ENCODE peak calls at places on chromosomes 6 and 20, in six cellular contexts. V is upper lobe of left lung, A is gastrocnemius medialis, B is stomach, M is H1, Y is body of pancreas. X is an unnamed sample. For H3K27me3, the result is how much of the 10 kb centered on the place peaks cover.

GRCh38 chr6:127267742-127268588 is 1.3 kb downstream of the RNF146 start:
- DNase-seq in V (no peak), A (no peak), B (no peak), M (no peak), Y (no peak), X (peak)

GRCh38 chr6:167669870-167670802 is 156.6 kb upstream of the AFDN start:
- DNase-seq in V (no peak), A (no peak), B (no peak), M (no peak), Y (no peak), X (no peak)

GRCh38 chr6:157157228-157157627 is 166.1 kb downstream of the TMEM242 start:
- DNase-seq in V (no peak), A (no peak), B (no peak), M (no peak), Y (no peak), X (no peak)

GRCh38 chr20:57940376-57940775 is 230.6 kb upstream of the PMEPA1 start:
- DNase-seq in V (no peak), A (no peak), B (no peak), M (no peak), Y (no peak), X (no peak)

GRCh38 chr20:59047938-59048680 is 5.5 kb upstream of the PRELID3B start:
- DNase-seq in V (peak), A (no peak), B (no peak), M (no peak), Y (no peak), X (no peak)

GRCh38 chr6:157877573-157878011 is 54.5 kb downstream of the SNX9 start:
- DNase-seq in V (no peak), A (no peak), B (no peak), M (no peak), Y (no peak), X (no peak)

GRCh38 chr6:127457444-127458064 is 1.6 kb downstream of the KIAA0408 start:
- DNase-seq in V (peak), A (no peak), B (no peak), M (no peak), Y (no peak), X (no peak)

GRCh38 chr6:156862711-156863110 is 85.5 kb downstream of the ARID1B start:
- DNase-seq in V (no peak), A (no peak), B (no peak), M (no peak), Y (no peak), X (no peak)

GRCh38 chr6:144036064-144036873 is 28.2 kb upstream of the PLAGL1 start:
- DNase-seq in V (peak), A (no peak), B (no peak), M (no peak), Y (no peak), X (peak)

GRCh38 chr6:36120979-36121706 is 9.2 kb upstream of the MAPK13 start:
- DNase-seq in V (peak), A (peak), B (peak), M (no peak), Y (peak), X (no peak)

GRCh38 chr6:83183082-83183828 is 9.8 kb downstream of the PGM3 start:
- DNase-seq in V (no peak), A (no peak), B (no peak), M (no peak), Y (no peak), X (no peak)

GRCh38 chr20:34404803-34405202 is 41.7 kb downstream of the ITCH start:
- DNase-seq in V (no peak), A (no peak), B (no peak), M (no peak), Y (no peak), X (no peak)

GRCh38 chr6:81838031-81838430 is 85.5 kb upstream of the TENT5A start:
- DNase-seq in V (no peak), A (no peak), B (no peak), M (no peak), Y (no peak), X (no peak)

GRCh38 chr6:111534366-111534765 is 51.3 kb upstream of the REV3L start:
- DNase-seq in V (peak), A (peak), B (peak), M (no peak), Y (peak), X (peak)

GRCh38 chr6:151679081-151679480 is 128.4 kb upstream of the ESR1 start:
- DNase-seq in V (no peak), A (peak), B (no peak), M (no peak), Y (peak), X (no peak)

GRCh38 chr20:60948230-60948629 is 303.8 kb upstream of the CDH4 start:
- DNase-seq in V (no peak), A (no peak), B (no peak), M (no peak), Y (no peak), X (no peak)

GRCh38 chr6:54037277-54037779 is 73.9 kb upstream of the MLIP start:
- DNase-seq in V (no peak), A (no peak), B (no peak), M (no peak), Y (no peak), X (no peak)

GRCh38 chr20:43710370-43711044 is 16.3 kb downstream of the GTSF1L start:
- DNase-seq in V (no peak), A (no peak), B (no peak), M (no peak), Y (no peak), X (no peak)

GRCh38 chr6:139425780-139426179 is 51.3 kb upstream of the CITED2 start:
- DNase-seq in V (no peak), A (no peak), B (no peak), M (no peak), Y (no peak), X (no peak)

GRCh38 chr6:82337688-82338257 is 25.8 kb upstream of the TPBG start:
- DNase-seq in V (no peak), A (no peak), B (no peak), M (no peak), Y (no peak), X (no peak)

GRCh38 chr20:7291946-7292345 is 524.5 kb downstream of the BMP2 start:
- DNase-seq in V (no peak), A (no peak), B (no peak), M (no peak), Y (no peak), X (no peak)

GRCh38 chr6:129686941-129687627 is 22.9 kb downstream of the ARHGAP18 start:
- DNase-seq in V (no peak), A (no peak), B (no peak), M (no peak), Y (no peak), X (no peak)

GRCh38 chr6:39792501-39793450 is 600 bp downstream of the DAAM2 start:
- DNase-seq in V (no peak), A (no peak), B (no peak), M (no peak), Y (peak), X (no peak)

GRCh38 chr6:81753709-81754678 is 1.5 kb upstream of the TENT5A start:
- DNase-seq in V (peak), A (peak), B (peak), M (no peak), Y (peak), X (peak)

GRCh38 chr6:129844118-129844891 is 16.8 kb downstream of the TMEM244 start:
- DNase-seq in V (no peak), A (no peak), B (no peak), M (peak), Y (no peak), X (no peak)

GRCh38 chr6:157770946-157771345 is 52.1 kb upstream of the SNX9 start:
- DNase-seq in V (no peak), A (no peak), B (no peak), M (no peak), Y (no peak), X (no peak)

GRCh38 chr6:19837511-19838441 is 606 bp downstream of the ID4 start:
- DNase-seq in V (peak), A (peak), B (peak), M (no peak), Y (peak), X (peak)

GRCh38 chr6:132084811-132085509 is 133.8 kb upstream of the CCN2 start:
- DNase-seq in V (no peak), A (no peak), B (no peak), M (no peak), Y (no peak), X (no peak)
- TF ChIP-seq POLR2A in V (no peak), A (no peak), B (no peak), M (no peak), Y (no peak), X (no peak)

GRCh38 chr6:10400330-10400729 is 14.5 kb downstream of the TFAP2A start:
- DNase-seq in V (no peak), A (no peak), B (no peak), M (no peak), Y (no peak), X (no peak)
- H3K27me3 ChIP-seq in V (under half), A (half or more), B (under half), M (half or more), Y (under half), X (under half)

GRCh38 chr20:49284818-49285217 is 7.0 kb upstream of the ZNFX1 start:
- DNase-seq in V (no peak), A (no peak), B (no peak), M (no peak), Y (no peak), X (no peak)
- H3K27ac ChIP-seq in V (no peak), A (no peak), B (no peak), M (no peak), Y (no peak), X (no peak)

GRCh38 chr6:41843178-41843577 is 52.0 kb downstream of the USP49 start:
- DNase-seq in V (no peak), A (no peak), B (no peak), M (no peak), Y (no peak), X (no peak)

DNA sequence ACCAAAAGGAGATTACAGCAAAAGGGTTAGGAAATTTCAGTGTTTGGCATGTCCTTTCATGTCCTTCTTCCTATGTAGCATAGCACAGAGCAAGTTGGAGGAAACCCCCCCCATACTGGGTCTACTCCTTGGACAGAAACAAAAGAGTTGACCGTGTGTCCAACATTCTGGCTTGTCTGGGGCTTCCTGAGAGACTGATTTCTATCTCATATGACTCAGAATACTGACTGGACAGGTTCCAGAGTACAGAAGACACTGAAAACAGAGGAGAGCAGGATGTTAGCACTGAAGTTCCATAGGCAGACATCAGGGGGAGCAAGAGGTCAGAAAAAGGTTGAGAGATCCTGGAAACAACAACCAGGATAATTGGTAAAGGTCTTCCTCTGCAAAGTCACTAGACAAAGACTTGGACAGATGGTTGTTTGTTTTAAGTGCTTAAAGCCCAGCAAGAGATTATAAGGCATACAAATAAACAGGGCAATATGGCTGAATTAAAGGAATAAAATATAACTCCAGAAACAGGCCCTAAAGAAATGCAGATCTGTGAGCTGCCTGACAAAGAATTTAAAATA is 48.4 kb downstream of the USP49 start:
- DNase-seq in V (peak), A (peak), B (peak), M (peak), Y (peak), X (peak)
- TF ChIP-seq POLR2A in V (no peak), A (no peak), B (no peak), M (no peak), Y (no peak), X (no peak)

X was measured in testis.